ENCODE peak calls at places on chromosomes 5 and 9, in four cellular contexts. E is A549, T is K562, X is HepG2. V is an unnamed sample.

GRCh38 chr9:38118862-38119435 is 49.9 kb upstream of the SHB start:
- DNase-seq in E (no peak), T (peak; percentile 17), X (no peak), V (no peak)

GRCh38 chr5:6710551-6711318 is 2.5 kb upstream of the TENT4A start:
- DNase-seq in E (no peak), T (no peak), X (no peak), V (no peak)

GRCh38 chr9:2568689-2569088 is 52.9 kb upstream of the VLDLR start:
- DNase-seq in E (peak; percentile 9), X (peak; percentile 2), T (no peak), V (no peak)

GRCh38 chr9:96661711-96662110 is 6.6 kb upstream of the PRXL2C start:
- DNase-seq in T (no peak), E (no peak), X (no peak), V (no peak)

GRCh38 chr5:150780180-150780692 is 1.7 kb downstream of the SMIM3 start:
- DNase-seq in X (no peak), T (no peak), E (no peak), V (no peak)

GRCh38 chr5:160470437-160471341 is 49.0 kb downstream of the PTTG1 start:
- DNase-seq in E (no peak), X (no peak), T (no peak), V (no peak)

GRCh38 chr5:41414598-41414997 is 95.8 kb downstream of the PLCXD3 start:
- DNase-seq in X (peak; percentile 79), T (peak; percentile 7), E (peak; percentile 80), V (no peak)

GRCh38 chr9:136438548-136438908 is 1.1 kb downstream of the INPP5E start:
- DNase-seq in T (peak; percentile 25), E (peak; percentile 26), X (no peak), V (no peak)

GRCh38 chr5:143968071-143968878 is 156.3 kb downstream of the HMHB1 start:
- DNase-seq in X (peak; percentile 22), E (peak; percentile 75), T (peak; percentile 4), V (no peak)

GRCh38 chr9:96338299-96338698 is 36.3 kb upstream of the HSD17B3 start:
- DNase-seq in T (no peak), E (no peak), X (no peak), V (no peak)

GRCh38 chr9:136399176-136400037 is 563 bp downstream of the SNAPC4 start:
- DNase-seq in E (no peak), T (peak; percentile 36), X (no peak), V (no peak)

GRCh38 chr9:124264812-124265211 is 7.1 kb downstream of the NEK6 start:
- DNase-seq in E (no peak), T (no peak), X (no peak), V (no peak)

GRCh38 chr5:144040615-144041394 is 129.7 kb downstream of the YIPF5 start:
- DNase-seq in E (no peak), X (no peak), T (no peak), V (no peak)

GRCh38 chr9:80062581-80062980 is 490.8 kb downstream of the TLE4 start:
- DNase-seq in T (no peak), X (no peak), E (no peak), V (no peak)

GRCh38 chr5:151063136-151063544 is 17.7 kb downstream of the TNIP1 start:
- DNase-seq in T (peak; percentile 69), X (peak; percentile 12), E (peak; percentile 76), V (no peak)

GRCh38 chr9:20872340-20872977 is 159.0 kb downstream of the HACD4 start:
- DNase-seq in E (no peak), T (no peak), X (no peak), V (no peak)

GRCh38 chr5:139636207-139636792 is 11.8 kb upstream of the CXXC5 start:
- DNase-seq in T (peak; percentile 53), E (no peak), X (no peak), V (peak; percentile 57)

GRCh38 chr5:131323378-131323777 is 59.5 kb downstream of the CDC42SE2 start:
- DNase-seq in T (no peak), X (no peak), E (no peak), V (no peak)

GRCh38 chr9:114611516-114612271 is 603 bp downstream of the TMEM268 start:
- DNase-seq in E (peak; percentile 63), X (no peak), T (peak; percentile 78), V (peak; percentile 70)

GRCh38 chr9:98401140-98402025 is 145.9 kb upstream of the TBC1D2 start:
- DNase-seq in T (peak; percentile 25), E (no peak), X (no peak), V (no peak)

GRCh38 chr5:144698454-144698853 is 527.8 kb downstream of the KCTD16 start:
- DNase-seq in X (no peak), E (no peak), T (no peak), V (no peak)

GRCh38 chr9:71909887-71910601 is 949 bp downstream of the ABHD17B start:
- DNase-seq in E (peak; percentile 35), T (peak; percentile 52), X (peak; percentile 31), V (no peak)

GRCh38 chr5:65803699-65804426 is 81.9 kb downstream of the NLN start:
- DNase-seq in E (no peak), T (no peak), X (no peak), V (no peak)
- TF ChIP-seq PHF8 in E (no peak), T (no peak), X (no peak), V (no peak)

GRCh38 chr5:142425286-142426065 is 100.7 kb upstream of the SPRY4 start:
- DNase-seq in E (no peak), T (no peak), X (no peak), V (no peak)
- TF ChIP-seq PHF8 in E (no peak), T (no peak), X (no peak), V (no peak)

DNA sequence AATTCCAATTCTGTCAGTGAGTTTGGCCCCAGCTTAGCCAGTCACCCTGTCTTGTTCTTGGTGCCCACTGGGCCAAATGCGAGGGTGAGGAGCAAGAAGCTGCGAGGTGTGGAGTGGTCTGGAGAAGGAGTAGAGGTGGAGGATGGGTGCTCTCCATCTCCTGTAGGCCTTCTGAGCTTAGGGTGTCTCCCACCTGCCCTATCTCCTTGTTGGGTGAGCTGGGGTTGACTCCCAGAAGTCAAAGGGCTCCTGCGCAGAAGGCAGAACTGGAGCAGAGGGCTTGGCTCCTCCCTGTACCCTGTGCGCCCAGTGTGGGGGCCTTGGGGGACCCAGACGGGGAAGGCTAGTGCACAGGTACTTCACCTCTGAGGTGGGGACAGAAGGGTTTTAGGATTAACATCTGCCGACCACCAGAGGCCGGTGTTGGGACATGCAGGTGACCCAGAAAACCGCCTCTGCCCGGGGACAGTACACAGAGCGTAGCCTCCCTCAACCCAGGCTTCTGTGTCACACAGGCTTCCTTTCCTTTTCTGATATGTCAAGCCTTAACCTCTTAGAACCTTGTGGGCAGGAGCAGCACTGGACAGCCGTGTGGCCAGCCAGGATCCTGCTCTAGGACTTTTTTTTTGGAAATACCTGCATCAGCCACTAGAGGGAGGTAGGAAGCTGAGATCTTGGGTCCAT is 16.9 kb downstream of the IL5 start:
- DNase-seq in E (peak; percentile 59), X (peak; percentile 66), T (peak; percentile 80), V (peak; percentile 74)
- TF ChIP-seq PHF8 in E (no peak), X (no peak), T (no peak), V (no peak)

GRCh38 chr5:39019231-39019630 is 55.0 kb downstream of the RICTOR start:
- DNase-seq in X (no peak), E (no peak), T (no peak), V (no peak)
- TF ChIP-seq PHF8 in X (no peak), E (no peak), T (no peak), V (no peak)

DNA sequence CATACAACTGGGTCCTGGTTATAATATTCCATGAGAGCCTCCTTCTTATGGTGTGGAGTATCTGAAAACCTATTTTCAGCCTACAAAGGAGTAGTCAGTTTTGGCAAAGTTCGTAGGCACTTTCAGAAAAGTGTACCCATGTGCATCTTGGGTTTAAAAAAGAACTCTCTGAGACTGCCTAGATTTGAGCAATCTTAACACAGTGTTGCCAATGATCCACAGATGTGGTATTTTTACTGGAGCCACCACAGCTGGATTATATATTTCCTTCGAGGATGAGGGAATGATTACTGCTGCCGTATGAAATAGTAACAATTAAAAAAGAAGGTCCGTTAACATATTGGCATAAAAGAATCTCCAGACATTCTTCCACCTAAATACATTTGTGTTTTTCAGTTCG is 1.1 kb downstream of the PALM2AKAP2 start:
- DNase-seq in E (no peak), T (no peak), X (no peak), V (no peak)
- TF ChIP-seq PHF8 in E (no peak), T (no peak), X (no peak), V (no peak)

GRCh38 chr9:113042884-113043657 is 13.5 kb downstream of the ZFP37 start:
- DNase-seq in T (no peak), X (no peak), E (peak; percentile 34), V (no peak)
- TF ChIP-seq PHF8 in T (no peak), X (no peak), E (no peak), V (no peak)

GRCh38 chr9:111970827-111971226 is 74.2 kb downstream of the UGCG start:
- DNase-seq in T (peak; percentile 56), X (no peak), E (no peak), V (no peak)

GRCh38 chr9:111969622-111970021 is 73.0 kb downstream of the UGCG start:
- DNase-seq in X (no peak), T (no peak), E (no peak), V (no peak)

GRCh38 chr9:111966851-111967250 is 70.2 kb downstream of the UGCG start:
- DNase-seq in E (peak; percentile 76), T (peak; percentile 59), X (no peak), V (no peak)

GRCh38 chr9:111967621-111968020 is 71.0 kb downstream of the UGCG start:
- DNase-seq in E (no peak), X (no peak), T (no peak), V (no peak)

DNA sequence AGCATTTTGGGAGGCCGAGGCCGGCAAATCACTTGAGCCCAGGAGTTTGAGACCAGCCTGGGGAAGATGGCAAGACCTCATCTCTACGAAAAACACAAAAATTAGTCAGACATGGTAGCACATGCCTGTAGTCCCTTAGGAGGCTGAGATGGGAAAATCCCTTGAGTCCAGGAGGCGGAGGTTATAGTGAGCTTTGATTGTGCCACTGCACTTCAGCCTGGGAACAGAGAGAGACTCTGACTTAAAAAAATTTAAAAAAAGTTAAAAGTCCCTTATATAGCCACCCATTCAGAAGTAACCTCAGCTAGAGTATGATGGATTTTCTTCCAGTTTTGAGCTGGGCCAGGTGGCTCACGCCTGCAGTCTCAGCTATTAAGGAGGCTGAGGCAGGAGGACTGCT is 72.4 kb downstream of the UGCG start:
- DNase-seq in T (no peak), X (no peak), E (peak; percentile 61), V (no peak)
- TF ChIP-seq PHF8 in T (no peak), X (no peak), E (no peak), V (no peak)

V was measured in H1.